ENCODE peak calls at places on chromosomes 16 and 17, in nine cellular contexts. One of them, this sample, is unnamed.

GRCh38 chr17:18191071-18191667 is 7.5 kb downstream of the ALKBH5 start:
- DNase-seq in gastrocnemius medialis: no peak
- DNase-seq in adrenal gland: peak
- DNase-seq in A549: no peak
- DNase-seq in stomach: peak
- DNase-seq in IMR-90: no peak
- DNase-seq in uterus: no peak
- DNase-seq in tibial nerve: no peak
- DNase-seq in GM12878: no peak
- DNase-seq in this sample: peak

GRCh38 chr16:57893559-57894389 is 77.2 kb downstream of the CNGB1 start:
- DNase-seq in gastrocnemius medialis: no peak
- DNase-seq in tibial nerve: no peak
- DNase-seq in GM12878: no peak
- DNase-seq in IMR-90: peak
- DNase-seq in A549: peak
- DNase-seq in stomach: no peak
- DNase-seq in adrenal gland: no peak
- DNase-seq in uterus: no peak
- DNase-seq in this sample: no peak

GRCh38 chr16:79599256-79599836 is 1.2 kb downstream of the MAF start:
- DNase-seq in stomach: no peak
- DNase-seq in uterus: peak
- DNase-seq in tibial nerve: no peak
- DNase-seq in adrenal gland: peak
- DNase-seq in GM12878: no peak
- DNase-seq in A549: peak
- DNase-seq in gastrocnemius medialis: no peak
- DNase-seq in IMR-90: no peak
- DNase-seq in this sample: peak

GRCh38 chr16:54657058-54657708 is 273.5 kb upstream of the IRX5 start:
- DNase-seq in GM12878: no peak
- DNase-seq in gastrocnemius medialis: no peak
- DNase-seq in uterus: no peak
- DNase-seq in stomach: peak
- DNase-seq in tibial nerve: no peak
- DNase-seq in IMR-90: no peak
- DNase-seq in adrenal gland: no peak
- DNase-seq in A549: no peak
- DNase-seq in this sample: no peak

GRCh38 chr17:39671651-39672521 is 3.6 kb downstream of the PNMT start:
- DNase-seq in gastrocnemius medialis: no peak
- DNase-seq in tibial nerve: no peak
- DNase-seq in uterus: no peak
- DNase-seq in IMR-90: peak
- DNase-seq in A549: peak
- DNase-seq in adrenal gland: peak
- DNase-seq in stomach: peak
- DNase-seq in GM12878: no peak
- DNase-seq in this sample: no peak

GRCh38 chr16:83826146-83826913 is 18.6 kb downstream of the HSBP1 start:
- DNase-seq in gastrocnemius medialis: peak
- DNase-seq in A549: peak
- DNase-seq in GM12878: no peak
- DNase-seq in stomach: peak
- DNase-seq in adrenal gland: peak
- DNase-seq in tibial nerve: peak
- DNase-seq in uterus: peak
- DNase-seq in IMR-90: peak
- DNase-seq in this sample: peak

GRCh38 chr16:14199624-14200023 is 128.5 kb downstream of the MRTFB start:
- DNase-seq in IMR-90: peak
- DNase-seq in tibial nerve: no peak
- DNase-seq in GM12878: no peak
- DNase-seq in A549: no peak
- DNase-seq in adrenal gland: no peak
- DNase-seq in stomach: no peak
- DNase-seq in gastrocnemius medialis: no peak
- DNase-seq in uterus: no peak
- DNase-seq in this sample: no peak

GRCh38 chr17:78337244-78338109 is 22.4 kb downstream of the SOCS3 start:
- DNase-seq in tibial nerve: no peak
- DNase-seq in adrenal gland: no peak
- DNase-seq in IMR-90: peak
- DNase-seq in gastrocnemius medialis: no peak
- DNase-seq in stomach: no peak
- DNase-seq in A549: peak
- DNase-seq in GM12878: peak
- DNase-seq in uterus: no peak
- DNase-seq in this sample: peak

GRCh38 chr17:78995022-78995760 is 14.4 kb downstream of the CANT1 start:
- DNase-seq in GM12878: no peak
- DNase-seq in tibial nerve: no peak
- DNase-seq in gastrocnemius medialis: no peak
- DNase-seq in IMR-90: no peak
- DNase-seq in A549: no peak
- DNase-seq in stomach: peak
- DNase-seq in uterus: peak
- DNase-seq in adrenal gland: peak
- DNase-seq in this sample: peak

GRCh38 chr17:73194514-73195222 is 1.8 kb downstream of the COG1 start:
- DNase-seq in gastrocnemius medialis: no peak
- DNase-seq in adrenal gland: no peak
- DNase-seq in GM12878: no peak
- DNase-seq in tibial nerve: no peak
- DNase-seq in uterus: no peak
- DNase-seq in A549: no peak
- DNase-seq in IMR-90: peak
- DNase-seq in stomach: no peak
- DNase-seq in this sample: no peak

GRCh38 chr17:10198509-10199249 is at the start of gene GAS7:
- DNase-seq in GM12878: no peak
- DNase-seq in tibial nerve: peak
- DNase-seq in gastrocnemius medialis: no peak
- DNase-seq in A549: peak
- DNase-seq in adrenal gland: peak
- DNase-seq in stomach: peak
- DNase-seq in IMR-90: peak
- DNase-seq in uterus: peak
- DNase-seq in this sample: peak

GRCh38 chr16:17031484-17032268 is 439.1 kb downstream of the XYLT1 start:
- DNase-seq in uterus: no peak
- DNase-seq in gastrocnemius medialis: no peak
- DNase-seq in GM12878: no peak
- DNase-seq in tibial nerve: no peak
- DNase-seq in adrenal gland: no peak
- DNase-seq in A549: no peak
- DNase-seq in stomach: no peak
- DNase-seq in IMR-90: no peak
- DNase-seq in this sample: no peak

GRCh38 chr17:40450175-40450574 is 6.9 kb downstream of the IGFBP4 start:
- DNase-seq in GM12878: no peak
- DNase-seq in stomach: peak
- DNase-seq in uterus: peak
- DNase-seq in A549: peak
- DNase-seq in adrenal gland: no peak
- DNase-seq in IMR-90: peak
- DNase-seq in gastrocnemius medialis: no peak
- DNase-seq in tibial nerve: no peak
- DNase-seq in this sample: no peak

GRCh38 chr17:42340691-42341127 is 47.5 kb downstream of the STAT3 start:
- DNase-seq in tibial nerve: no peak
- DNase-seq in A549: no peak
- DNase-seq in adrenal gland: no peak
- DNase-seq in IMR-90: no peak
- DNase-seq in uterus: no peak
- DNase-seq in GM12878: no peak
- DNase-seq in stomach: no peak
- DNase-seq in gastrocnemius medialis: no peak
- DNase-seq in this sample: peak

GRCh38 chr17:55605705-55606104 is 94.5 kb upstream of the SMIM36 start:
- DNase-seq in tibial nerve: no peak
- DNase-seq in adrenal gland: no peak
- DNase-seq in uterus: no peak
- DNase-seq in GM12878: no peak
- DNase-seq in gastrocnemius medialis: no peak
- DNase-seq in IMR-90: no peak
- DNase-seq in stomach: no peak
- DNase-seq in A549: no peak
- DNase-seq in this sample: no peak

GRCh38 chr17:76497979-76498885 is 3.0 kb downstream of the RHBDF2 start:
- DNase-seq in GM12878: no peak
- DNase-seq in A549: peak
- DNase-seq in stomach: peak
- DNase-seq in adrenal gland: peak
- DNase-seq in uterus: peak
- DNase-seq in tibial nerve: peak
- DNase-seq in IMR-90: peak
- DNase-seq in gastrocnemius medialis: peak
- DNase-seq in this sample: peak
- TF ChIP-seq POLR2A in GM12878: peak
- TF ChIP-seq POLR2A in A549: no peak
- TF ChIP-seq POLR2A in stomach: no peak
- TF ChIP-seq POLR2A in adrenal gland: no peak
- TF ChIP-seq POLR2A in uterus: no peak
- TF ChIP-seq POLR2A in tibial nerve: no peak
- TF ChIP-seq POLR2A in IMR-90: peak
- TF ChIP-seq POLR2A in gastrocnemius medialis: peak
- TF ChIP-seq POLR2A in this sample: no peak

GRCh38 chr16:12120331-12120981 is 143.9 kb downstream of the SNX29 start:
- DNase-seq in IMR-90: peak
- DNase-seq in uterus: no peak
- DNase-seq in tibial nerve: no peak
- DNase-seq in stomach: no peak
- DNase-seq in A549: no peak
- DNase-seq in adrenal gland: peak
- DNase-seq in GM12878: no peak
- DNase-seq in gastrocnemius medialis: peak
- DNase-seq in this sample: peak
- H3K4me3 ChIP-seq in IMR-90: no peak
- H3K4me3 ChIP-seq in uterus: no peak
- H3K4me3 ChIP-seq in tibial nerve: no peak
- H3K4me3 ChIP-seq in stomach: no peak
- H3K4me3 ChIP-seq in A549: no peak
- H3K4me3 ChIP-seq in adrenal gland: no peak
- H3K4me3 ChIP-seq in GM12878: no peak
- H3K4me3 ChIP-seq in gastrocnemius medialis: no peak
- H3K4me3 ChIP-seq in this sample: no peak

GRCh38 chr17:67824735-67825626 is at the start of gene BPTF:
- DNase-seq in IMR-90: peak
- DNase-seq in A549: peak
- DNase-seq in stomach: peak
- DNase-seq in gastrocnemius medialis: peak
- DNase-seq in GM12878: peak
- DNase-seq in adrenal gland: peak
- DNase-seq in tibial nerve: peak
- DNase-seq in uterus: peak
- DNase-seq in this sample: peak
- TF ChIP-seq POLR2A in IMR-90: peak
- TF ChIP-seq POLR2A in A549: peak
- TF ChIP-seq POLR2A in stomach: no peak
- TF ChIP-seq POLR2A in gastrocnemius medialis: peak
- TF ChIP-seq POLR2A in GM12878: peak
- TF ChIP-seq POLR2A in adrenal gland: no peak
- TF ChIP-seq POLR2A in tibial nerve: peak
- TF ChIP-seq POLR2A in uterus: peak
- TF ChIP-seq POLR2A in this sample: no peak

GRCh38 chr17:75506888-75507287 is 8.4 kb downstream of the CASKIN2 start:
- DNase-seq in stomach: no peak
- DNase-seq in adrenal gland: no peak
- DNase-seq in GM12878: no peak
- DNase-seq in tibial nerve: no peak
- DNase-seq in IMR-90: no peak
- DNase-seq in gastrocnemius medialis: no peak
- DNase-seq in uterus: no peak
- DNase-seq in A549: no peak
- DNase-seq in this sample: no peak

GRCh38 chr17:75507712-75508111 is 7.6 kb downstream of the CASKIN2 start:
- DNase-seq in gastrocnemius medialis: no peak
- DNase-seq in uterus: no peak
- DNase-seq in tibial nerve: no peak
- DNase-seq in GM12878: no peak
- DNase-seq in A549: no peak
- DNase-seq in stomach: no peak
- DNase-seq in IMR-90: no peak
- DNase-seq in adrenal gland: no peak
- DNase-seq in this sample: no peak

GRCh38 chr17:75508848-75509450 is 6.4 kb downstream of the CASKIN2 start:
- DNase-seq in tibial nerve: no peak
- DNase-seq in GM12878: no peak
- DNase-seq in stomach: no peak
- DNase-seq in A549: no peak
- DNase-seq in IMR-90: no peak
- DNase-seq in gastrocnemius medialis: no peak
- DNase-seq in uterus: no peak
- DNase-seq in adrenal gland: no peak
- DNase-seq in this sample: no peak

GRCh38 chr17:75509528-75510258 is 5.6 kb downstream of the CASKIN2 start:
- DNase-seq in IMR-90: no peak
- DNase-seq in A549: no peak
- DNase-seq in tibial nerve: no peak
- DNase-seq in uterus: no peak
- DNase-seq in gastrocnemius medialis: no peak
- DNase-seq in stomach: no peak
- DNase-seq in adrenal gland: peak
- DNase-seq in GM12878: no peak
- DNase-seq in this sample: no peak

DNA sequence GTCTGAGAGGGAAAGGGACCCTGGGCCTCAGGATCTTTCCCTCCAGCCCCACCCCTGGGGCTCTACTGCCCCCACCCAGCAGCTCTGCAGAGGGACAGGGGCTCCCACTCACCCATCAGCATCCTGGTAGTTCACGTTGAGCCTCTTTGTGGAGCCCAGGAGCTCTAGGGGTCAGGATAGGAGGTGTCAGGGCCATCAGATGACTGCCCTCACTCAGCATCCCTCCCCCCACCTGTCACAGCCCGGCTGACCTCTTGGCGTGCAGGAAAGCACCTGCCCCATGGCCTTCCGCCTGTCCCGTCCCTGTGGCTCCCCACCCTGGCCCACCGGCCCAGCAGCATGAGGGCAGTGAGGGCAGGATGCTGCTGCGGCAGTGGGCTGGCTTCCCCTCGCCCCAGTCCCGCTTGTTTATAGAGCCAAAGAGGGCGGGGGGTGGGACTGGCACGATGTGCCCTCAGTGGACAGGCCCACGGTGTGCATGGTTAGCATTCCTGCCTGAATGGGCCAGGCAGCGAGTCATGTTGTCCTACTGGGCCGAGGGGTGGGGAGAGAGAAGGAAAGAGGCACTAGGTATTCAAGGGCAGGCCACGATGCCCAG is 7.1 kb downstream of the CASKIN2 start:
- DNase-seq in IMR-90: no peak
- DNase-seq in uterus: no peak
- DNase-seq in tibial nerve: no peak
- DNase-seq in GM12878: no peak
- DNase-seq in A549: no peak
- DNase-seq in stomach: no peak
- DNase-seq in gastrocnemius medialis: no peak
- DNase-seq in adrenal gland: no peak
- DNase-seq in this sample: no peak
- H3K4me3 ChIP-seq in IMR-90: no peak
- H3K4me3 ChIP-seq in uterus: no peak
- H3K4me3 ChIP-seq in tibial nerve: peak
- H3K4me3 ChIP-seq in GM12878: no peak
- H3K4me3 ChIP-seq in A549: no peak
- H3K4me3 ChIP-seq in stomach: no peak
- H3K4me3 ChIP-seq in gastrocnemius medialis: no peak
- H3K4me3 ChIP-seq in adrenal gland: no peak
- H3K4me3 ChIP-seq in this sample: no peak